ENCODE peak calls at places on chromosomes 6 and 20, in seven cellular contexts. K is memory B cell, Y is cardiac fibroblast, S is ACHN, X is HCEC 1CT, T is cardiac septum, F is RKO. C is an unnamed sample.

GRCh38 chr20:32507998-32508774 is 76.9 kb downstream of the NOL4L start:
- DNase-seq in S (no peak), T (no peak), Y (no peak), F (no peak), K (no peak), X (no peak), C (no peak)

GRCh38 chr6:44036196-44036595 is 91.1 kb downstream of the MRPL14 start:
- DNase-seq in X (peak; percentile 39), Y (peak; percentile 46), K (no peak), T (no peak), F (no peak), S (no peak), C (no peak)

GRCh38 chr6:131532476-131533108 is 40.4 kb upstream of the ARG1 start:
- DNase-seq in T (no peak), S (no peak), X (peak; percentile 41), F (peak; percentile 9), Y (peak; percentile 6), K (no peak), C (no peak)

GRCh38 chr6:46655803-46656202 is 3.0 kb downstream of the SLC25A27 start:
- DNase-seq in F (no peak), Y (peak; percentile 5), X (no peak), S (peak; percentile 8), K (no peak), T (no peak), C (no peak)

GRCh38 chr20:58889334-58890072 is 37.0 kb downstream of the GNAS start:
- DNase-seq in S (no peak), F (no peak), K (peak; percentile 44), X (peak; percentile 13), T (no peak), Y (peak; percentile 29), C (no peak)

GRCh38 chr6:6878921-6879585 is 228.7 kb upstream of the RREB1 start:
- DNase-seq in T (no peak), Y (peak; percentile 9), F (no peak), S (no peak), X (no peak), K (no peak), C (no peak)

GRCh38 chr6:26104457-26105108 is 17.4 kb downstream of the HFE start:
- DNase-seq in F (no peak), Y (peak; percentile 13), K (no peak), S (no peak), X (no peak), T (no peak), C (no peak)

GRCh38 chr6:162710936-162711335 is 16.6 kb downstream of the PRKN start:
- DNase-seq in T (no peak), F (no peak), S (no peak), K (no peak), X (no peak), Y (no peak), C (no peak)

GRCh38 chr6:79778794-79779193 is 147.7 kb downstream of the SH3BGRL2 start:
- DNase-seq in T (no peak), X (no peak), Y (no peak), K (no peak), F (no peak), S (no peak), C (no peak)

GRCh38 chr6:170248861-170249600 is 41.8 kb downstream of the DLL1 start:
- DNase-seq in Y (no peak), X (no peak), T (no peak), S (no peak), F (no peak), K (no peak), C (no peak)